ENCODE peak calls at places on chromosomes 13 and 19, in five cellular contexts. A, J, H, R and N are unnamed samples.

GRCh38 chr13:110037925-110038573 is 251.7 kb upstream of the IRS2 start:
- DNase-seq in R (no peak), H (no peak), J (no peak), A (no peak), N (no peak)

GRCh38 chr19:51219307-51219706 is 5.6 kb upstream of the CD33 start:
- DNase-seq in A (no peak), R (no peak), J (no peak), H (no peak), N (no peak)

GRCh38 chr19:44540736-44541135 is 11.3 kb upstream of the CEACAM20 start:
- DNase-seq in H (peak), J (no peak), R (no peak), A (no peak), N (no peak)

GRCh38 chr19:3006075-3006767 is 22.9 kb downstream of the TLE2 start:
- DNase-seq in J (no peak), H (no peak), A (no peak), R (no peak), N (no peak)

GRCh38 chr13:110455941-110456340 is 105.6 kb downstream of the RAB20 start:
- DNase-seq in R (no peak), H (peak), A (peak), J (peak), N (peak)

GRCh38 chr13:112179421-112179820 is 112.5 kb downstream of the SOX1 start:
- DNase-seq in A (no peak), H (no peak), J (no peak), R (no peak), N (no peak)

GRCh38 chr13:80141114-80141849 is 199.6 kb downstream of the SPRY2 start:
- DNase-seq in H (peak), J (no peak), R (no peak), A (no peak), N (peak)

GRCh38 chr13:22883961-22884360 is 296.8 kb upstream of the SGCG start:
- DNase-seq in R (no peak), J (peak), H (no peak), A (no peak), N (no peak)

GRCh38 chr13:97231832-97232201 is 9.7 kb downstream of the MBNL2 start:
- DNase-seq in H (no peak), A (no peak), R (no peak), J (no peak), N (no peak)

GRCh38 chr13:34254366-34254765 is 436.4 kb downstream of the RFC3 start:
- DNase-seq in R (no peak), A (peak), H (no peak), J (no peak), N (no peak)

GRCh38 chr19:51317381-51317780 is 5.9 kb downstream of the IGLON5 start:
- DNase-seq in J (no peak), H (no peak), R (no peak), A (no peak), N (no peak)

GRCh38 chr13:32852568-32852967 is 163.7 kb upstream of the KL start:
- DNase-seq in J (no peak), H (no peak), R (peak), A (peak), N (no peak)

GRCh38 chr13:40187324-40187795 is 479.1 kb downstream of the FOXO1 start:
- DNase-seq in H (no peak), R (no peak), J (no peak), A (no peak), N (no peak)

GRCh38 chr19:7914598-7915045 is at the start of gene TGFBR3L:
- DNase-seq in R (no peak), J (no peak), A (no peak), H (no peak), N (peak)

GRCh38 chr19:50565984-50566903 is 2.0 kb downstream of the LRRC4B start:
- DNase-seq in R (no peak), H (no peak), J (peak), A (no peak), N (no peak)

GRCh38 chr13:50277906-50278305 is 262.7 kb downstream of the KCNRG start:
- DNase-seq in J (no peak), R (no peak), A (no peak), H (no peak), N (no peak)

GRCh38 chr13:23753523-23753922 is 135.7 kb downstream of the MIPEP start:
- DNase-seq in H (no peak), R (no peak), J (no peak), A (peak), N (no peak)

GRCh38 chr13:70203661-70204229 is 95.5 kb upstream of the KLHL1 start:
- DNase-seq in A (peak), H (no peak), J (peak), R (no peak), N (no peak)